ENCODE peak calls at places on chromosomes 7 and 10, in eight cellular contexts. E is HCT116, Y is body of pancreas, W is uterus, G is HepG2, S is heart left ventricle, R is sigmoid colon, C is adrenal gland. M is an unnamed sample.

GRCh38 chr10:30127120-30127541 is 67.7 kb upstream of the JCAD start:
- DNase-seq in S (peak), E (no peak), G (no peak), W (peak), Y (no peak), C (no peak), R (no peak), M (no peak)

GRCh38 chr10:76695069-76695468 is 942.5 kb downstream of the KCNMA1 start:
- DNase-seq in C (no peak), R (no peak), Y (no peak), G (no peak), W (no peak), E (no peak), S (no peak), M (no peak)

GRCh38 chr10:69761320-69761719 is 40.4 kb upstream of the COL13A1 start:
- DNase-seq in R (no peak), G (no peak), Y (no peak), S (no peak), C (no peak), W (no peak), E (no peak), M (no peak)

GRCh38 chr10:71136036-71136690 is 76.2 kb upstream of the UNC5B start:
- DNase-seq in S (no peak), E (no peak), C (no peak), G (no peak), R (no peak), Y (no peak), W (no peak), M (no peak)

GRCh38 chr10:129405389-129405788 is 61.7 kb upstream of the MGMT start:
- DNase-seq in S (no peak), E (no peak), C (no peak), R (no peak), G (no peak), Y (no peak), W (no peak), M (no peak)

GRCh38 chr10:69160809-69161225 is 19.2 kb upstream of the SUPV3L1 start:
- DNase-seq in E (no peak), R (no peak), W (no peak), Y (no peak), S (no peak), C (no peak), G (no peak), M (no peak)

GRCh38 chr7:17941171-17941490 is 837 bp upstream of the SNX13 start:
- DNase-seq in W (no peak), S (no peak), R (no peak), Y (no peak), G (peak), C (no peak), E (no peak), M (no peak)

GRCh38 chr7:66013938-66014337 is 31.9 kb upstream of the GUSB start:
- DNase-seq in S (no peak), C (peak), R (no peak), E (peak), Y (peak), G (peak), W (no peak), M (no peak)

GRCh38 chr7:147145194-147145593 is 1028.6 kb downstream of the CNTNAP2 start:
- DNase-seq in Y (no peak), W (no peak), G (no peak), E (no peak), S (no peak), R (no peak), C (no peak), M (no peak)

DNA sequence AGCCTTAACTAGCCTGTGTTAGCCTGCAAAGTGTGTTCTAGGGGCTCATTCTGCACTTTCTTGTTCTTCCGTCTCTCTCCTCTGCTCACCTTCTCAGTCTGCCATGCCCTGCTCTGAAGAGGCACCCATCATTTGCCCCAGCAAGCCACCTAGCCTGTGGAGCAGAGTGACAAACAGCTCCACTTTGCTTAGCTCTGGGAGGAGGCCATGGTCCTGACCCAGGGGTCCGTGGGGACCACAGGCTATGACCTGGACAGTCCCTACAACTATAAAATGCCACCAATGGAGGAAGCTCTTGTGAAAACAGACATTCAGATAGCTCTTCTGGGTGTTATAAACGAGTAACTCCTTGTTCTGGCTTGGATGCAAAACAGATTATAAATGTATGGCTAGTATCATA is 1029.6 kb downstream of the CNTNAP2 start:
- DNase-seq in W (no peak), C (no peak), Y (no peak), R (no peak), E (no peak), G (no peak), S (no peak), M (no peak)
- H3K27ac ChIP-seq in W (no peak), C (no peak), Y (no peak), R (no peak), E (no peak), G (no peak), S (no peak), M (no peak)

DNA sequence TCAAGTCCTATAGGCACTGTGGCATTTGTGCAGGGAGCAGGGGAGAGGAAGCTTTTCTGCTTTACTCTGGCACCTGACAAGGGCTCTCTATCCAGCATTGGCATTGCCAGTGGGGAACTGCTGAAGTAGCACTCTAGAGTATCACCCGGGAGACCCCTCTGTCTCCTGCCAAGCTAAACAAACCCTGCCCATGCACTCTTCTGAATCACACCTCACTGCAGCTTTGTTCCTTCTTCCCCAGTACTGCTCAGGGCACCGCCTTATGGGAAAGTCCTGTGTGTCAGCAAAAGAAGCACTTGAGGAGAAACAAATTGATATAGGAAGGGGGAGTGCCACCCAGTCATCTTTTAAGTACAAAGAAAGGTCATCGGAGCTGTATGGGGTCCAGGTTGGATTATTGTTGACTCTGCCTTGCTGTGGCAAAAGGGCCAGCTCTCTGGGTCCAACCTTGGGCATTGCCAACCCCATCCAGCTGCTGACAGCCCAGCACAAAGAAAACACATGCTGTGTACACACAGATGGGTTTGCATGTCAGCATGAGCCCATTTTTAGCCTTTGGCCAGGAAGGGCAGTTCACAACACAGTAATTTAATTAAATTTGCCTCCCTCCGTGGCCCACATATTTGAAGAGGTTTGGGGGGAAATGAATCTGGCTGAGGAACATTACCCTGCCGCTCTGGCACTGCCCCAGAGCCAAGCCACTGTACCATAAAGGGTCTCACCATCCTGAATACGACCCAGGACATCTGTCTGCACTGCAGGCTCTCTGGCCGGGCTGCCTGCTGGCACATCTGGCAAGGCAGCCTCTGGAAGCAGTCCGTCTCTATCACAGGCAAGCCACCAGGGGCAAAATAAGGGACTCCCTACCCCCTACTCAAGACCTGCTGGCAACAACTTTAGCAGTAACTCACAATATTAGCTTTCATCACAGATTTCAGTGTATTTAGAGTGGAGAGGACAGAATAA is 13.1 kb downstream of the LRRC4 start:
- DNase-seq in E (no peak), W (no peak), Y (peak), R (no peak), C (no peak), S (no peak), G (no peak), M (no peak)
- TF ChIP-seq POLR2A in E (no peak), W (no peak), Y (no peak), R (no peak), C (no peak), S (no peak), G (no peak), M (no peak)

DNA sequence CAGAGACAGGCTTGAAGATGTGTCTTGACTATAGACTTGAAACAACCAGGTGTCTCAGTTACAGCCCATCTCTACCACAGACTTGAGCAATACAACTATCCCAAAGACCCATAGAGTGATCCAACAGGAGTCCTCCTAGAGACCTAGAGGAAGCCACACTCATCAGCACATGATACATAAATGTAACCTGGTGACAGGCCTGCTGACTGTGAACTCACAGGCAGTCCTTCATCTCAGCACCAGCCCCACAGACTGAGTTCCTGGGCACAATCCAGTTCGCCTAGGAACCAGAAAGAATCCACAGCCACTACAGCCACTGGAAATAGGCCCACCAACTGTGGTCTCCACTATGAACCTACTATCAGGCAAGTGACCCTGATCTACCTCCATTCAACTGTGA is 121.3 kb downstream of the MACC1 start:
- DNase-seq in R (no peak), E (no peak), Y (no peak), S (no peak), C (no peak), G (no peak), W (no peak), M (no peak)
- H3K27ac ChIP-seq in R (no peak), E (no peak), Y (no peak), S (no peak), C (no peak), G (no peak), W (no peak), M (no peak)

GRCh38 chr7:143387156-143387975 is 6.2 kb downstream of the ZYX start:
- DNase-seq in W (no peak), S (no peak), C (no peak), E (no peak), R (peak), Y (no peak), G (no peak), M (no peak)
- TF ChIP-seq POLR2A in W (no peak), S (no peak), C (no peak), E (no peak), R (no peak), Y (no peak), G (no peak), M (no peak)

GRCh38 chr10:6924166-6924565 is 344.1 kb upstream of the PRKCQ start:
- DNase-seq in E (no peak), Y (peak), W (no peak), C (no peak), G (no peak), S (no peak), R (no peak), M (no peak)

GRCh38 chr10:6928531-6929080 is 348.5 kb upstream of the PRKCQ start:
- DNase-seq in E (no peak), S (no peak), Y (no peak), G (no peak), R (no peak), C (no peak), W (no peak), M (no peak)

GRCh38 chr10:6927001-6927400 is 346.9 kb upstream of the PRKCQ start:
- DNase-seq in W (no peak), E (no peak), Y (no peak), C (no peak), R (no peak), G (no peak), S (no peak), M (no peak)

GRCh38 chr10:6929157-6929830 is 349.2 kb upstream of the PRKCQ start:
- DNase-seq in C (no peak), G (no peak), S (no peak), E (no peak), W (no peak), Y (no peak), R (no peak), M (no peak)
- H3K27ac ChIP-seq in C (no peak), G (no peak), S (no peak), E (no peak), W (no peak), Y (peak), R (no peak), M (no peak)

GRCh38 chr10:97635577-97635976 is 2.3 kb upstream of the MORN4 start:
- DNase-seq in G (no peak), S (no peak), C (no peak), Y (no peak), W (no peak), E (no peak), R (no peak), M (no peak)

GRCh38 chr10:97631098-97631497 is 2.2 kb downstream of the MORN4 start:
- DNase-seq in W (no peak), S (no peak), Y (no peak), R (no peak), G (no peak), E (no peak), C (no peak), M (no peak)

GRCh38 chr10:97629289-97629688 is 4.0 kb downstream of the MORN4 start:
- DNase-seq in S (no peak), G (no peak), C (no peak), R (no peak), W (no peak), Y (no peak), E (no peak), M (no peak)

GRCh38 chr10:97633921-97634320 is 621 bp upstream of the MORN4 start:
- DNase-seq in W (no peak), R (no peak), C (no peak), G (peak), E (peak), S (no peak), Y (peak), M (no peak)

GRCh38 chr10:97632949-97633884 is at the start of gene MORN4:
- DNase-seq in R (peak), C (peak), G (peak), W (peak), E (peak), Y (peak), S (peak), M (peak)
- TF ChIP-seq POLR2A in R (no peak), C (peak), G (peak), W (no peak), E (no peak), Y (peak), S (no peak), M (no peak)

M was measured in tibial nerve.